ENCODE peak calls at places on chromosomes 16 and 17, in nine cellular contexts. A is neural crest cell; Y is RWPE1; Q is GM10248; H is prostate gland; F is upper lobe of right lung; C is ascending aorta; X is astrocyte of the cerebellum; L is activated T-helper 9 cell treated with anti-CD3 and anti-CD28 coated beads, Interleukin-2, amount 50 U/mL, for 16 hours. T is an unnamed sample.

GRCh38 chr16:28534542-28535373 is 4.0 kb downstream of the NUPR1 start:
- DNase-seq in A (no peak), X (no peak), Y (peak), C (peak), Q (no peak), F (peak), H (no peak), L (no peak), T (no peak)

GRCh38 chr17:82787081-82787848 is 35.4 kb downstream of the TBCD start:
- DNase-seq in F (no peak), X (peak), C (no peak), A (no peak), H (peak), Y (peak), Q (no peak), L (no peak), T (no peak)

GRCh38 chr17:7732981-7733557 is 15.5 kb downstream of the DNAH2 start:
- DNase-seq in F (peak), Y (no peak), H (no peak), A (no peak), Q (no peak), C (no peak), X (no peak), L (no peak), T (no peak)

GRCh38 chr17:28665994-28666393 is 4.0 kb downstream of the SUPT6H start:
- DNase-seq in L (no peak), C (no peak), F (no peak), Q (no peak), A (no peak), H (no peak), Y (no peak), X (no peak), T (no peak)

GRCh38 chr17:39867084-39867890 is 715 bp upstream of the ZPBP2 start:
- DNase-seq in X (no peak), Q (peak), L (peak), A (no peak), F (no peak), H (no peak), C (no peak), Y (no peak), T (peak)

GRCh38 chr16:58329147-58329546 is 34.3 kb upstream of the PRSS54 start:
- DNase-seq in X (no peak), F (no peak), Y (peak), C (no peak), H (no peak), A (no peak), Q (no peak), L (no peak), T (no peak)

GRCh38 chr17:44362964-44363612 is 565 bp downstream of the FAM171A2 start:
- DNase-seq in L (no peak), Y (no peak), Q (peak), C (no peak), X (no peak), H (no peak), A (no peak), F (peak), T (no peak)

GRCh38 chr17:10210151-10210574 is 11.8 kb upstream of the GAS7 start:
- DNase-seq in H (peak), F (no peak), X (peak), C (no peak), Y (peak), A (no peak), L (no peak), Q (no peak), T (no peak)

GRCh38 chr17:50148226-50149098 is 2.0 kb downstream of the PPP1R9B start:
- DNase-seq in Y (peak), Q (peak), C (peak), X (no peak), F (peak), H (peak), A (no peak), L (peak), T (peak)

GRCh38 chr17:78240012-78240655 is 8.7 kb downstream of the TMEM235 start:
- DNase-seq in L (no peak), H (no peak), F (no peak), X (no peak), A (no peak), Y (no peak), C (no peak), Q (no peak), T (no peak)

GRCh38 chr16:71647391-71647790 is 21.4 kb downstream of the MARVELD3 start:
- DNase-seq in F (no peak), X (no peak), Q (no peak), A (no peak), C (no peak), Y (no peak), L (no peak), H (no peak), T (no peak)

GRCh38 chr16:31094088-31094423 is 541 bp downstream of the VKORC1 start:
- DNase-seq in L (no peak), A (no peak), Q (no peak), X (no peak), F (no peak), Y (no peak), H (no peak), C (no peak), T (no peak)

GRCh38 chr17:7836596-7837374 is 2.8 kb downstream of the KDM6B start:
- DNase-seq in C (peak), Q (no peak), H (peak), F (peak), L (peak), Y (peak), A (peak), X (peak), T (peak)

GRCh38 chr17:77214743-77215142 is 74.0 kb downstream of the SEC14L1 start:
- DNase-seq in L (no peak), Q (no peak), X (no peak), C (no peak), Y (peak), H (no peak), A (peak), F (no peak), T (no peak)

GRCh38 chr17:37261286-37261685 is 114.5 kb upstream of the C17orf78 start:
- DNase-seq in L (no peak), H (no peak), Q (no peak), F (no peak), C (no peak), X (peak), A (no peak), Y (no peak), T (no peak)

GRCh38 chr16:56984639-56985038 is 4.7 kb upstream of the NLRC5 start:
- DNase-seq in C (no peak), Q (no peak), Y (no peak), F (no peak), H (no peak), A (no peak), L (no peak), X (no peak), T (no peak)

GRCh38 chr16:69535123-69536050 is 30.4 kb upstream of the NFAT5 start:
- DNase-seq in X (no peak), L (no peak), C (no peak), F (no peak), Y (peak), Q (no peak), A (no peak), H (no peak), T (no peak)

GRCh38 chr17:63546308-63547082 is 3.8 kb upstream of the DCAF7 start:
- DNase-seq in C (peak), Y (no peak), H (no peak), A (no peak), F (peak), L (no peak), Q (no peak), X (no peak), T (no peak)

GRCh38 chr17:58325976-58326468 is 2.6 kb downstream of the TSPOAP1 start:
- DNase-seq in Q (no peak), F (peak), C (no peak), L (no peak), A (no peak), Y (no peak), X (no peak), H (no peak), T (no peak)

GRCh38 chr17:57898487-57899311 is 48.9 kb upstream of the MRPS23 start:
- DNase-seq in F (peak), H (peak), Y (no peak), L (no peak), X (no peak), C (no peak), Q (no peak), A (peak), T (no peak)

GRCh38 chr17:17830740-17831207 is 6.0 kb downstream of the SREBF1 start:
- DNase-seq in C (no peak), Y (no peak), L (no peak), Q (no peak), X (no peak), A (no peak), F (no peak), H (no peak), T (no peak)

GRCh38 chr16:28140788-28141618 is 70.8 kb downstream of the XPO6 start:
- DNase-seq in Q (peak), F (no peak), Y (no peak), H (no peak), C (no peak), X (no peak), L (peak), A (no peak), T (peak)